ENCODE peak calls at places on chromosomes 5 and 9, in nine cellular contexts. One of them, this sample, is unnamed.
A peak's percentile ranks its signal among the peaks of the same experiment; 100 is the strongest.

GRCh38 chr9:14119694-14120514 is 194.0 kb downstream of the NFIB start:
- DNase-seq in activated effector memory CD4-positive, alpha-beta T cell treated with anti-CD3 and anti-CD28 coated beads, Interleukin-2, amount 50 U/mL, for 16 hours: no peak
- DNase-seq in cardiac septum: no peak
- DNase-seq in Right ventricle myocardium superior: no peak
- DNase-seq in skeletal muscle cell: peak; percentile 35
- DNase-seq in HuH-7.5: no peak
- DNase-seq in stimulated activated CD4-positive, alpha-beta T cell treated with anti-CD3 and anti-CD28 coated beads, TNF-alpha, amount 100 ng/mL, for 1 hour: no peak
- DNase-seq in foreskin keratinocyte: peak; percentile 73
- DNase-seq in NCI-H2227 treated with DMSO at 0.1 percent for 48 hours: no peak
- DNase-seq in this sample: peak; percentile 37

GRCh38 chr5:65696892-65697291 is 25.0 kb downstream of the SGTB start:
- DNase-seq in activated effector memory CD4-positive, alpha-beta T cell treated with anti-CD3 and anti-CD28 coated beads, Interleukin-2, amount 50 U/mL, for 16 hours: no peak
- DNase-seq in cardiac septum: no peak
- DNase-seq in Right ventricle myocardium superior: no peak
- DNase-seq in skeletal muscle cell: no peak
- DNase-seq in HuH-7.5: no peak
- DNase-seq in stimulated activated CD4-positive, alpha-beta T cell treated with anti-CD3 and anti-CD28 coated beads, TNF-alpha, amount 100 ng/mL, for 1 hour: no peak
- DNase-seq in foreskin keratinocyte: no peak
- DNase-seq in NCI-H2227 treated with DMSO at 0.1 percent for 48 hours: no peak
- DNase-seq in this sample: no peak

GRCh38 chr9:4894076-4894475 is 91.0 kb upstream of the JAK2 start:
- DNase-seq in activated effector memory CD4-positive, alpha-beta T cell treated with anti-CD3 and anti-CD28 coated beads, Interleukin-2, amount 50 U/mL, for 16 hours: no peak
- DNase-seq in cardiac septum: no peak
- DNase-seq in Right ventricle myocardium superior: no peak
- DNase-seq in skeletal muscle cell: peak; percentile 62
- DNase-seq in HuH-7.5: no peak
- DNase-seq in stimulated activated CD4-positive, alpha-beta T cell treated with anti-CD3 and anti-CD28 coated beads, TNF-alpha, amount 100 ng/mL, for 1 hour: no peak
- DNase-seq in foreskin keratinocyte: peak; percentile 80
- DNase-seq in NCI-H2227 treated with DMSO at 0.1 percent for 48 hours: no peak
- DNase-seq in this sample: no peak

GRCh38 chr9:134557331-134557730 is 84.3 kb upstream of the COL5A1 start:
- DNase-seq in activated effector memory CD4-positive, alpha-beta T cell treated with anti-CD3 and anti-CD28 coated beads, Interleukin-2, amount 50 U/mL, for 16 hours: peak; percentile 31
- DNase-seq in cardiac septum: peak; percentile 29
- DNase-seq in Right ventricle myocardium superior: peak; percentile 1
- DNase-seq in skeletal muscle cell: no peak
- DNase-seq in HuH-7.5: no peak
- DNase-seq in stimulated activated CD4-positive, alpha-beta T cell treated with anti-CD3 and anti-CD28 coated beads, TNF-alpha, amount 100 ng/mL, for 1 hour: no peak
- DNase-seq in foreskin keratinocyte: no peak
- DNase-seq in NCI-H2227 treated with DMSO at 0.1 percent for 48 hours: no peak
- DNase-seq in this sample: no peak

GRCh38 chr9:109574061-109574882 is 76.2 kb upstream of the PTPN3 start:
- DNase-seq in activated effector memory CD4-positive, alpha-beta T cell treated with anti-CD3 and anti-CD28 coated beads, Interleukin-2, amount 50 U/mL, for 16 hours: no peak
- DNase-seq in cardiac septum: no peak
- DNase-seq in Right ventricle myocardium superior: no peak
- DNase-seq in skeletal muscle cell: peak; percentile 10
- DNase-seq in HuH-7.5: peak; percentile 31
- DNase-seq in stimulated activated CD4-positive, alpha-beta T cell treated with anti-CD3 and anti-CD28 coated beads, TNF-alpha, amount 100 ng/mL, for 1 hour: no peak
- DNase-seq in foreskin keratinocyte: peak; percentile 48
- DNase-seq in NCI-H2227 treated with DMSO at 0.1 percent for 48 hours: peak; percentile 18
- DNase-seq in this sample: peak; percentile 13

GRCh38 chr9:33159058-33159759 is 7.9 kb downstream of the B4GALT1 start:
- DNase-seq in activated effector memory CD4-positive, alpha-beta T cell treated with anti-CD3 and anti-CD28 coated beads, Interleukin-2, amount 50 U/mL, for 16 hours: peak; percentile 74
- DNase-seq in cardiac septum: peak; percentile 89
- DNase-seq in Right ventricle myocardium superior: peak; percentile 84
- DNase-seq in skeletal muscle cell: no peak
- DNase-seq in HuH-7.5: no peak
- DNase-seq in stimulated activated CD4-positive, alpha-beta T cell treated with anti-CD3 and anti-CD28 coated beads, TNF-alpha, amount 100 ng/mL, for 1 hour: no peak
- DNase-seq in foreskin keratinocyte: peak; percentile 40
- DNase-seq in NCI-H2227 treated with DMSO at 0.1 percent for 48 hours: no peak
- DNase-seq in this sample: no peak

GRCh38 chr9:114202849-114203248 is 47.5 kb downstream of the COL27A1 start:
- DNase-seq in activated effector memory CD4-positive, alpha-beta T cell treated with anti-CD3 and anti-CD28 coated beads, Interleukin-2, amount 50 U/mL, for 16 hours: no peak
- DNase-seq in cardiac septum: no peak
- DNase-seq in Right ventricle myocardium superior: no peak
- DNase-seq in skeletal muscle cell: no peak
- DNase-seq in HuH-7.5: no peak
- DNase-seq in stimulated activated CD4-positive, alpha-beta T cell treated with anti-CD3 and anti-CD28 coated beads, TNF-alpha, amount 100 ng/mL, for 1 hour: no peak
- DNase-seq in foreskin keratinocyte: no peak
- DNase-seq in NCI-H2227 treated with DMSO at 0.1 percent for 48 hours: no peak
- DNase-seq in this sample: no peak

GRCh38 chr5:148569948-148570347 is 84.4 kb downstream of the HTR4 start:
- DNase-seq in activated effector memory CD4-positive, alpha-beta T cell treated with anti-CD3 and anti-CD28 coated beads, Interleukin-2, amount 50 U/mL, for 16 hours: no peak
- DNase-seq in cardiac septum: no peak
- DNase-seq in Right ventricle myocardium superior: no peak
- DNase-seq in skeletal muscle cell: no peak
- DNase-seq in HuH-7.5: no peak
- DNase-seq in stimulated activated CD4-positive, alpha-beta T cell treated with anti-CD3 and anti-CD28 coated beads, TNF-alpha, amount 100 ng/mL, for 1 hour: no peak
- DNase-seq in foreskin keratinocyte: no peak
- DNase-seq in NCI-H2227 treated with DMSO at 0.1 percent for 48 hours: no peak
- DNase-seq in this sample: no peak

GRCh38 chr9:131732636-131733340 is 7.1 kb downstream of the RAPGEF1 start:
- DNase-seq in activated effector memory CD4-positive, alpha-beta T cell treated with anti-CD3 and anti-CD28 coated beads, Interleukin-2, amount 50 U/mL, for 16 hours: peak; percentile 80
- DNase-seq in cardiac septum: no peak
- DNase-seq in Right ventricle myocardium superior: no peak
- DNase-seq in skeletal muscle cell: no peak
- DNase-seq in HuH-7.5: no peak
- DNase-seq in stimulated activated CD4-positive, alpha-beta T cell treated with anti-CD3 and anti-CD28 coated beads, TNF-alpha, amount 100 ng/mL, for 1 hour: no peak
- DNase-seq in foreskin keratinocyte: no peak
- DNase-seq in NCI-H2227 treated with DMSO at 0.1 percent for 48 hours: no peak
- DNase-seq in this sample: no peak